ENCODE peak calls at places on chromosomes 5 and 9, in four cellular contexts. Q, B, E and A are unnamed samples.

GRCh38 chr5:2415678-2416077 is 335.8 kb downstream of the IRX2 start:
- DNase-seq in Q (no peak), B (no peak), E (no peak), A (no peak)

GRCh38 chr5:138569759-138570158 is 5.4 kb downstream of the HSPA9 start:
- DNase-seq in Q (no peak), B (no peak), E (no peak), A (no peak)

GRCh38 chr5:134092875-134093274 is 21.6 kb upstream of the TCF7 start:
- DNase-seq in Q (no peak), B (no peak), E (no peak), A (no peak)

GRCh38 chr5:131635755-131636479 is 888 bp upstream of the RAPGEF6 start:
- DNase-seq in Q (no peak), B (peak; percentile 74), E (no peak), A (no peak)

GRCh38 chr9:11128156-11128555 is 515.4 kb upstream of the PTPRD start:
- DNase-seq in Q (no peak), B (no peak), E (no peak), A (no peak)

GRCh38 chr9:108443741-108444140 is 412.0 kb downstream of the ACTL7B start:
- DNase-seq in Q (no peak), B (no peak), E (no peak), A (no peak)

GRCh38 chr9:109976328-109976702 is 196.3 kb downstream of the PALM2AKAP2 start:
- DNase-seq in Q (no peak), B (no peak), E (no peak), A (no peak)

GRCh38 chr9:18480649-18481048 is 6.7 kb downstream of the ADAMTSL1 start:
- DNase-seq in Q (no peak), B (no peak), E (no peak), A (no peak)

DNA sequence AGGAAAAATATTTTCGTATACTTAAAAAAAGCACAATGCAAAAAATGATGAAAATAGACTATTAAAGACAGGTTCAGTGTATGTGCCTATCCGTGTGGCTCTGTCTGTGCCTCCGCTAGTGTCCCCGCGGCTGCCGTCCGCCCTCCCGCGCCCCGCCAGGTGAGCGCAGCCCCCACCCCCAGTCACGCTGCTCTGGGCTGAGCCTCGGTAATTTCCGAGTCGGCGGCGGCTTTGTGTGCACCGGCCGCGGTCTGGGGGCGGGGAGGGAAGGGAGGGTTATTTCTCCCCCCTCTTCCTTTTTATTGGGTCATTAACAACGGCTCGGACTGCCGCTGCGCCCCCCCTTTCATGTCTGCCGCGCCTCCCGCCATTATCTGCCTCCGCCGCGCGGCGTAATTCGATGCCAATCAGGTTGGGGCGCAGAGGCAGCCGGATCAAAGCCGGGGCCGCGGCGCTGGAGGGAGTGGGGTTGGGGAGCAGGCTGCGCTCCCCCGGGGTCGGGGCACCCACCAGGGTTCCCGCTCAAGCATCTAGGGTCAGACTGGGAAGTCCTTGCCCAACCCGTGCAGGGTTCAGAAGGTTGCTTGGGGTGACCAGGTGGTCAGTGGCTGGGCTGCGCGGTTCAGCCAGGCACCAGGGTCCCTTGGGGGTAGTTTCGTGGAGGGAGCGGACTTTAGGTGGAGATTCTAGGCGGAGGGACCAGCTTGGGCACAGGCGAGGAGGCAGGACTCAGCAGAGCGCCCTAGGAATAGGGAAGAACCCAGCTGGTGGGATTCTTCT is 39.5 kb upstream of the PSD2 start:
- DNase-seq in Q (no peak), B (peak; percentile 78), E (no peak), A (no peak)
- H3K27ac ChIP-seq in Q (no peak overlapping the region), B (no peak overlapping the region), E (no peak overlapping the region), A (no peak overlapping the region)

GRCh38 chr5:32251864-32252458 is 60.8 kb downstream of the MTMR12 start:
- DNase-seq in Q (no peak), B (no peak), E (no peak), A (no peak)
- H3K36me3 ChIP-seq in Q (no peaks in the 10 kb centered on the region), B (no peaks in the 10 kb centered on the region), E (peaks cover 30% of the 10 kb centered on the region), A (peaks cover 49% of the 10 kb centered on the region)

GRCh38 chr5:8462565-8462964 is 593.6 kb downstream of the MTRR start:
- DNase-seq in Q (no peak), B (no peak), E (no peak), A (no peak)

GRCh38 chr5:8458038-8458383 is 589.1 kb downstream of the MTRR start:
- DNase-seq in Q (no peak), B (no peak), E (no peak), A (peak; percentile 5)

GRCh38 chr5:8461543-8461942 is 592.6 kb downstream of the MTRR start:
- DNase-seq in Q (no peak), B (no peak), E (no peak), A (no peak)

GRCh38 chr5:8457187-8458037 is 588.5 kb downstream of the MTRR start:
- DNase-seq in Q (peak; percentile 87), B (peak; percentile 93), E (peak; percentile 94), A (peak; percentile 96)

GRCh38 chr5:8456846-8457186 is 587.9 kb downstream of the MTRR start:
- DNase-seq in Q (no peak), B (no peak), E (no peak), A (no peak)
- H3K27ac ChIP-seq in Q (peak overlapping the region; percentile 85), B (peak overlapping the region; percentile 78), E (peak overlapping the region; percentile 80), A (peak overlapping the region; percentile 84)

GRCh38 chr9:37948417-37948980 is 44.6 kb upstream of the SLC25A51 start:
- DNase-seq in Q (no peak), B (no peak), E (no peak), A (no peak)
- H3K36me3 ChIP-seq in Q (no peaks in the 10 kb centered on the region), B (no peaks in the 10 kb centered on the region), E (peaks cover 53% of the 10 kb centered on the region), A (peaks cover 27% of the 10 kb centered on the region)

GRCh38 chr9:131700765-131701433 is 39.0 kb downstream of the RAPGEF1 start:
- DNase-seq in Q (no peak), B (no peak), E (no peak), A (no peak)
- H3K27ac ChIP-seq in Q (peak overlapping the region; percentile 24), B (peak overlapping the region; percentile 10), E (no peak overlapping the region), A (no peak overlapping the region)